ENCODE peak calls at places on chromosomes 6 and 20, in six cellular contexts. O is stimulated activated CD4-positive, alpha-beta T cell treated with anti-CD3 and anti-CD28 coated beads, Interleukin-12 subunit alpha, Interleukin-12 subunit beta, amount 100 ng/mL, for 24 hours; Q is amniotic epithelial cell; J is NCI-H1694 treated with DMSO at 0.1 percent for 48 hours; P is NCI-H226; I is RCC 7860. M is an unnamed sample.

GRCh38 chr6:151847064-151847463 is 39.6 kb downstream of the ESR1 start:
- DNase-seq in O (no peak), Q (peak), J (no peak), P (peak), I (no peak), M (no peak)

GRCh38 chr20:57995381-57995977 is 233.0 kb downstream of the ANKRD60 start:
- DNase-seq in O (no peak), Q (no peak), J (no peak), P (no peak), I (no peak), M (no peak)

GRCh38 chr6:26031151-26031594 is 56.1 kb upstream of the HFE start:
- DNase-seq in O (no peak), Q (no peak), J (no peak), P (no peak), I (peak), M (no peak)

GRCh38 chr6:90302320-90302719 is 5.7 kb upstream of the BACH2 start:
- DNase-seq in O (no peak), Q (no peak), J (no peak), P (no peak), I (no peak), M (no peak)

GRCh38 chr6:116615937-116616756 is at the start of gene RSPH4A:
- DNase-seq in O (peak), Q (peak), J (peak), P (peak), I (peak), M (peak)

GRCh38 chr6:1770435-1770843 is 160.7 kb downstream of the FOXC1 start:
- DNase-seq in O (peak), Q (no peak), J (no peak), P (no peak), I (no peak), M (no peak)

GRCh38 chr20:5377484-5377883 is 60.7 kb upstream of the PROKR2 start:
- DNase-seq in O (no peak), Q (no peak), J (no peak), P (no peak), I (no peak), M (no peak)

GRCh38 chr6:137033828-137034227 is 10.9 kb downstream of the IL20RA start:
- DNase-seq in O (peak), Q (peak), J (no peak), P (no peak), I (peak), M (no peak)

GRCh38 chr6:31791324-31792089 is 4.0 kb downstream of the VARS1 start:
- DNase-seq in O (peak), Q (no peak), J (peak), P (no peak), I (peak), M (peak)

GRCh38 chr20:62362991-62363919 is 3.9 kb downstream of the LAMA5 start:
- DNase-seq in O (no peak), Q (no peak), J (peak), P (peak), I (no peak), M (peak)

GRCh38 chr6:53418288-53418687 is 69.5 kb upstream of the ELOVL5 start:
- DNase-seq in O (no peak), Q (peak), J (no peak), P (no peak), I (no peak), M (no peak)

GRCh38 chr6:131844243-131844841 is 36.5 kb downstream of the ENPP1 start:
- DNase-seq in O (no peak), Q (peak), J (no peak), P (no peak), I (no peak), M (no peak)

GRCh38 chr20:17622086-17622850 is 52.4 kb downstream of the DSTN start:
- DNase-seq in O (no peak), Q (no peak), J (no peak), P (no peak), I (no peak), M (peak)

GRCh38 chr6:147251072-147251471 is 46.9 kb downstream of the STXBP5 start:
- DNase-seq in O (no peak), Q (no peak), J (no peak), P (no peak), I (no peak), M (no peak)

GRCh38 chr20:433300-433975 is 25.3 kb downstream of the RBCK1 start:
- DNase-seq in O (peak), Q (no peak), J (no peak), P (no peak), I (peak), M (no peak)

GRCh38 chr6:117487831-117488230 is 5.4 kb downstream of the DCBLD1 start:
- DNase-seq in O (no peak), Q (peak), J (no peak), P (no peak), I (no peak), M (no peak)

GRCh38 chr20:57772349-57772964 is 62.6 kb upstream of the PMEPA1 start:
- DNase-seq in O (no peak), Q (peak), J (no peak), P (peak), I (peak), M (no peak)

GRCh38 chr6:37919417-37920157 is 100.1 kb downstream of the ZFAND3 start:
- DNase-seq in O (no peak), Q (peak), J (no peak), P (no peak), I (no peak), M (no peak)

GRCh38 chr20:34024733-34025351 is 31.1 kb downstream of the RALY start:
- DNase-seq in O (no peak), Q (no peak), J (no peak), P (no peak), I (no peak), M (no peak)

GRCh38 chr6:20197251-20197650 is 15.0 kb downstream of the MBOAT1 start:
- DNase-seq in O (no peak), Q (no peak), J (no peak), P (no peak), I (no peak), M (no peak)

GRCh38 chr6:122207794-122208193 is 191.7 kb upstream of the HSF2 start:
- DNase-seq in O (no peak), Q (peak), J (no peak), P (peak), I (no peak), M (no peak)

GRCh38 chr6:168034537-168034936 is 37.1 kb downstream of the KIF25 start:
- DNase-seq in O (no peak), Q (no peak), J (no peak), P (no peak), I (no peak), M (no peak)

M was measured in WERI-Rb-1.